ENCODE peak calls at places on chromosomes 3 and 15, in five cellular contexts. H is stomach, G is AG09319, J is GM13976, E is left ventricle myocardium inferior. D is an unnamed sample.

GRCh38 chr15:62964251-62964650 is 78.3 kb upstream of the TPM1 start:
- DNase-seq in H (no peak), G (peak), J (no peak), E (no peak), D (no peak)

GRCh38 chr15:70526974-70527325 is 236.4 kb downstream of the UACA start:
- DNase-seq in H (no peak), G (no peak), J (no peak), E (no peak), D (no peak)

GRCh38 chr3:95715137-95715536 is 1099.3 kb upstream of the EPHA6 start:
- DNase-seq in H (no peak), G (no peak), J (no peak), E (no peak), D (no peak)

GRCh38 chr3:150090877-150091276 is 120.2 kb upstream of the PFN2 start:
- DNase-seq in H (no peak), G (no peak), J (no peak), E (no peak), D (no peak)

GRCh38 chr3:184360834-184361531 is 422 bp downstream of the CLCN2 start:
- DNase-seq in H (no peak), G (no peak), J (no peak), E (no peak), D (no peak)

GRCh38 chr3:128468285-128468790 is 1.6 kb upstream of the DNAJB8 start:
- DNase-seq in H (no peak), G (no peak), J (no peak), E (no peak), D (no peak)

GRCh38 chr15:48440084-48440483 is 108.9 kb downstream of the DUT start:
- DNase-seq in H (no peak), G (peak), J (no peak), E (peak), D (no peak)

GRCh38 chr15:58232273-58233065 is 94.3 kb downstream of the AQP9 start:
- DNase-seq in H (no peak), G (no peak), J (no peak), E (no peak), D (no peak)

GRCh38 chr15:33207646-33208045 is 13.1 kb upstream of the FMN1 start:
- DNase-seq in H (no peak), G (no peak), J (no peak), E (no peak), D (no peak)

GRCh38 chr15:43266386-43266785 is 342 bp downstream of the TGM5 start:
- DNase-seq in H (no peak), G (no peak), J (no peak), E (no peak), D (no peak)

GRCh38 chr15:43270113-43270665 is 3.5 kb upstream of the TGM5 start:
- DNase-seq in H (no peak), G (no peak), J (no peak), E (no peak), D (no peak)

GRCh38 chr15:43266834-43267233 is at the start of gene TGM5:
- DNase-seq in H (no peak), G (no peak), J (no peak), E (no peak), D (no peak)

GRCh38 chr15:43267439-43267838 is 711 bp upstream of the TGM5 start:
- DNase-seq in H (no peak), G (no peak), J (no peak), E (no peak), D (no peak)

DNA sequence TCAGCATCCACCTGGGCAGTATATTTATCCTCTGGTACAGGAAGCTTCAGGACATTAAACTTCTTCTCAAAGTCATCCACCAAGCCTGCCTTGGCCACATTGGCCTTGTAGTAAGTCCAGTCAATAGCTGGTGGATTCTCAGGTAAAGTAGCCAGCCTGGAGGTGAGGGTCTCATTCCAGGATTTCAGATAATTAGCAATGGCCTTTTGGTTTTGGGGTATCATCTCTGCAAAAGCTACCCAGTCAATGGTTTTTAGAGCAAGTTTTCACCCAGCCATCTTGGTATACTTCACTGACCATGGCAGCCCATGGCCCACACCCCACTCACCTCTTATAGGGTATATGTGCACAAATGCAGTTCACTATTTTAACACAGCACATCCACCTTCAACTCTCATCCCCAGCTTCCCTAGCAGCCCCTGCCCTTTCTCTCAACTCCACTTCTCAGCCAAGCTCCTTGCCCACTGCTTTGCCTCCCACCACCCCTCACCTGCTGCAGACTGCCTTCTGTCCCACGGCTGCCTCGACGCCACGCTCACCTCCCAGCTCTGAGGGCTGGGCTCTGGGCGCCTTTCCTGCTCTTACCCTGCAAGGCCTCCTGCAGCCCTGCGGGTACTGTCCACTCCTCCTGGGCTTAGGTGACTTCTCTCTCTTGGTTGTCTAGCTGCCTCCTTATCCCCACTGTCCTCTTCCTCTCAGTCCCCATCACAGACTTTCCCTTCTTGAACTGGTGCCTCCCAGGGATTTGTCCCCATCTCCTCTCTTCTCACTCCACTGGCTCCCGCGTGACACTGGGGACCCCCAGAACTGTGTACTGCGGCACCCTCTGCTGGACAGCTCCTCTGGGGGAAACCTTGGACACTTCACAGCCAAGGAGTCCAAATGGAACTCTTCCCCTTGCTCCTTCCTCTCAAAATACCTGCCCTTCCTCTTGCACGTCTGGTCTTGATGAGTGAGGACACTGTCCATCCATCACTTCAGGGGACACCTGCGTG is 1.7 kb upstream of the TGM5 start:
- DNase-seq in H (no peak), G (no peak), J (peak), E (no peak), D (peak)
- TF ChIP-seq CTCF in H (no peak), G (peak), J (peak), E (no peak), D (peak)

DNA sequence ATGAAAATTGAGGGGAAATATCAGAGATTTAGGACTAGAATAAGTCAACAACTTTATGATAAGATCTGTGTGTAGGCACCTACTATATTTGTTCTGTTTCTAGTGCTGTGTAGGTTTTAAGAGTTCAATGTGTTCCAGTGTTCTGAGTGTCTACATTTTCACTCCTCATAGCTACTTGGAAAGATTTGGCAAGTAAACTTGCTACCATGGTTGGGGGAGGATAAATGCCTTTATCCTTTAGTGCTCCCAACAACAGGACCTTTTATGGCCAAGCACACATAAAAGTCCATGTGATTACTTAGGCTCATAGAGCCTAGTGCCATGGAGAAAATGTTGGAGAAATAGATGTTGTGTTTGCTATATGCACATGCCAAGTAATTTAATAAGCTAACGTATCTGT is 64.0 kb downstream of the LYSMD4 start:
- DNase-seq in H (no peak), G (no peak), J (no peak), E (no peak), D (no peak)
- TF ChIP-seq CTCF in H (no peak), G (no peak), J (no peak), E (no peak), D (no peak)

GRCh38 chr3:105915524-105915923 is 46.7 kb upstream of the CBLB start:
- DNase-seq in H (no peak), G (no peak), J (no peak), E (no peak), D (no peak)
- TF ChIP-seq CTCF in H (no peak), G (no peak), J (no peak), E (no peak), D (no peak)

DNA sequence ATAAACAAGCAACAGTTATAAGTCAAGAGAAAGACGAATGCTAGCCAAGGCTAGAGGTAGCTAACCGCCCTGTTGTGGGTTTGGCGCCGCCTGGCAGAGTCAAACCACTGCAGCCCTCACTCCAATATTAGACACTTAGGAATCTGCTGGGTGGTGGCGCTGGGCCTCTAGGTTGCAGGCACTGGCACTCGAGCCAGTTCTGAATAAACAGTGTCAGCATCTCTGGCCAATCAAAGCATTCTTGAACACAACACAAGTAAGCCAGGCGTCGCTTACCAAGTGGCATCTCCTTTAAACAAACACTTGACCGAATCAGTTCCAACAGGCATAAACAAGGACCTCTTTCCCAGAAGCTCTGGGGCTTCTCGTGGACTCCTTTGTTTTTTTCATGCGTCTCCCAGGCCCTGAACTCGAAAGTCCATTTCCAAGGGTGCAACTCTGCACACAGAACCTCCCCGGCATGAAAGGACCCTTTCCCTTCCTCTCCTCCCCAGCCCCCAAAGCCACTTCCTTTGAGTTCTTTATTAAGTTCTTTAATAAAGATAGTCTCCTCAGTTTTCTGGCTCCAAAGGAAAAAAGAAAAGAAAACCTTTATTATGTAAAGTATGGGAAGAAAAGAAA is 82.3 kb downstream of the LRIG1 start:
- DNase-seq in H (peak), G (no peak), J (no peak), E (peak), D (no peak)
- TF ChIP-seq CTCF in H (peak), G (no peak), J (no peak), E (peak), D (no peak)

GRCh38 chr3:21894459-21895083 is 143.6 kb upstream of the ZNF385D start:
- DNase-seq in H (no peak), G (peak), J (no peak), E (no peak), D (no peak)
- TF ChIP-seq CTCF in H (peak), G (peak), J (no peak), E (peak), D (peak)